ENCODE peak calls at places on chromosomes 13 and 19, in four cellular contexts. N is fibroblast of pulmonary artery, P is AG09319, S is fibroblast of lung. U is an unnamed sample.
A peak's percentile ranks its signal among the peaks of the same experiment; 100 is the strongest.

GRCh38 chr19:10544242-10544752 is 593 bp downstream of the ATG4D start:
- DNase-seq in S (no peak), P (no peak), N (no peak), U (no peak)

GRCh38 chr13:49616688-49617065 is 11.6 kb upstream of the ARL11 start:
- DNase-seq in P (peak; percentile 12), N (no peak), S (no peak), U (no peak)

GRCh38 chr19:42412223-42412622 is 15.0 kb downstream of the LIPE start:
- DNase-seq in N (no peak), P (no peak), S (no peak), U (no peak)

GRCh38 chr19:47523473-47523872 is 8.6 kb upstream of the NAPA start:
- DNase-seq in N (no peak), S (no peak), P (no peak), U (no peak)

GRCh38 chr19:4730740-4731171 is 7.1 kb upstream of the DPP9 start:
- DNase-seq in S (no peak), P (no peak), N (no peak), U (peak; percentile 59)

GRCh38 chr19:48478339-48479061 is 9.3 kb downstream of the CYTH2 start:
- DNase-seq in P (no peak), N (no peak), S (no peak), U (no peak)

GRCh38 chr19:995051-995827 is 5.0 kb upstream of the GRIN3B start:
- DNase-seq in N (no peak), S (peak; percentile 33), P (no peak), U (no peak)

GRCh38 chr19:11273288-11273687 is 11.0 kb upstream of the DOCK6 start:
- DNase-seq in P (no peak), N (no peak), S (no peak), U (no peak)

GRCh38 chr19:41876847-41877489 is at the start of gene CD79A:
- DNase-seq in S (no peak), P (no peak), N (no peak), U (no peak)

GRCh38 chr13:97659602-97660001 is 225.6 kb downstream of the RAP2A start:
- DNase-seq in S (peak; percentile 5), P (no peak), N (peak; percentile 56), U (peak; percentile 46)

GRCh38 chr13:26280295-26280694 is 26.4 kb downstream of the CDK8 start:
- DNase-seq in P (peak; percentile 11), N (peak; percentile 20), S (peak; percentile 88), U (no peak)

GRCh38 chr13:29532136-29532535 is 63.4 kb downstream of the SLC7A1 start:
- DNase-seq in S (peak; percentile 57), N (no peak), P (no peak), U (no peak)

GRCh38 chr13:75869981-75870380 is 233.9 kb downstream of the LMO7 start:
- DNase-seq in N (no peak), P (no peak), S (no peak), U (no peak)

GRCh38 chr13:49604570-49604969 is 19.2 kb upstream of the RCBTB1 start:
- DNase-seq in S (no peak), N (no peak), P (no peak), U (no peak)

GRCh38 chr13:114093118-114093517 is 39.3 kb downstream of the RASA3 start:
- DNase-seq in S (no peak), P (no peak), N (no peak), U (no peak)

GRCh38 chr13:37270206-37271001 is 164.9 kb upstream of the CSNK1A1L start:
- DNase-seq in S (no peak), P (no peak), N (no peak), U (no peak)
- TF ChIP-seq CTCF in S (peak; percentile 11), P (no peak), N (no peak), U (no peak)

DNA sequence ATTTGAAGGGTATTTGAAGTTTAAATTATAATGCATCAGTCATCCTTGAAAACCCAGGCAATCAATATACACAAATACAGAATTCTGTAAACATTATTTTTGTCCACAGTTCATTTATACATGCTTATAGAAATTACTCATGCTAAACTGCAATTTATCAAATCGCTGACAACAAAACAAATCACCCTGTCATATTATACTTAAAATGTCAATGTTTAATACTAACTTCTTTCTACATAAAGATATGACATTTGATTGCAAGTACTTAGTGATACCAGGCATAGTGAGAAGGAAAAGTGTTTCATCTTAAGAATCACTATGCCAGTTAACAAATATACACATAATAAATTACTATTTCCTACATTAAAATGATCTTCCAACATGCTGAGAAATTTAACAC is 232.0 kb downstream of the PCDH20 start:
- DNase-seq in N (no peak), P (no peak), S (no peak), U (no peak)
- TF ChIP-seq CTCF in N (no peak), P (no peak), S (no peak), U (no peak)

DNA sequence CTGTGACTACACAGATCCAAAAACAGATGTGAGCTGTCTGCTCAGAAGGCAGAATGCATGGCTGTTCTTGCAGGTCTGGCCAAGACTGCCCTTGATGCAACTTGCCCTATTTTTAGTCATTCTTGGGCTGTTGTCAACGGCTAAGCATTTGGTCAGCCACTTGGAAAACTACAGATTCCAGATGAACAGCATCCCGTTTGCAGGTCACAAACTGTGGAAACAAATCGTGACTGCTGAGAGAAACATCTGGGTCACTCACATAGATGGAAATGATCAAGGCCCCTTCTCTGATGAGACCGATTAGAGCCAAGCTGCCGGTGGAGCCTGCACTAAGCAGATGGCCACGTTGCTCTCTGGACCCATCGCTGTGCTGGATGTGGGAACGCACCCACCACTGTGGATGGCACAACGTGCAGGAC is 15.4 kb upstream of the METTL21C start:
- DNase-seq in N (no peak), S (peak; percentile 51), P (peak; percentile 56), U (no peak)
- TF ChIP-seq CTCF in N (no peak), S (no peak), P (no peak), U (no peak)

DNA sequence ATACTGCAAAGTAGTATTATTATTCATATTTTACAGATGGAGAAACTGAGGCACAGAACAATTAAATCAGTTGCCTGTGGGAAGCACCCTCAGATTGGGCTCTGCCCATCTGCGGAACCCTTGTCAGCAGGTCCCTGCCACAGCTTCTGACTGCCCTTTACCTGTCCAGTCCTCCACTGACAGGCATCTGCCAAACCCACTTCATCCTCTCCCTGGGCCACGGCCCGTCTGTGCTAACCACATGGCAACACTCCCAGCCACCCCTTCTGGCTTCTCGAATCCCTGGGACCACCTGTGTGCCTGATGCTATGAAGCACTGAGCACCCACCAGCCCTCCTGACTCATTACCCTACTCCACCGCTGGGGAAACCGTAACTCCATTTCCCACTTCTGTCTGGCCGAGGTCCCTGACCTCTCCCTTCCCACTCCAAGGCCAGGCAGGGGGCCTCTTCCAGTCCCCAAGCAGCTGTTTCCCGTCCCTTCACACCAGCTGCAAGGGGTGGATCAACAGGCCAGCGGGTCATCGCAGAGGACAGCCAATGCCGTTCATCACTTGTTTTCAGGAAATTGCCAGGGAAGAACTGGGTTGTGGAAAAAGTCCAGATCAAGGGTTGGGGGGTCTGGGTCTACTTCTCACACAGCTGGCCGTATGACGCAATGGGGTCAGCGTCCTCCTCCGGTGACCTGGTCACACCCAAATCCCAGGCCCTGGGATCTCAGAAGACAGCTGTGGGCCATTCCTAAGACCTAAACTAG is 2.5 kb downstream of the KANK3 start:
- DNase-seq in N (peak; percentile 55), P (no peak), S (no peak), U (peak; percentile 75)
- TF ChIP-seq CTCF in N (peak; percentile 26), P (no peak), S (peak; percentile 37), U (no peak)

DNA sequence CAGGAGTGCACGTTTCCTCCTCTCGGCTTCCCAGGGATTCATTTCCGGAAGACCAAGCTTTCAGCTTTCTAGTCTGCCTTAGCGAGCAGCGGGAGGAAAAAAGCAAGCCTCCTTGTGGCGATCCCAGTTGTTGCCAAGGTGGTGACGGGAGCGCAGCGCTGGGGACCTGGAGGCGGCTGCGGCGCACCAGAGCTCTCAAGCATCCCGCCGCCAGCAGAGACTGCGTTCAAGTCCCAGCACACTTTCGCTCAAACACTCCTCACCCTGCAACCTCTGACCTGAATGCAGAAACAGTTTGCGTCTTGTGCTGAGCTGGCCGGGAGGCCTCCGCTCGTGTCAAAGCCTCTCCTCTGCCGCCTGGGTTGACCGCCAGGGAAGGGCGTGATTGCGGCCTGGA is 4.9 kb downstream of the GSX1 start:
- DNase-seq in S (peak; percentile 15), N (peak; percentile 31), P (no peak), U (peak; percentile 79)
- TF ChIP-seq CTCF in S (no peak), N (peak; percentile 15), P (no peak), U (peak; percentile 47)

GRCh38 chr19:58154679-58155648 is 4.4 kb upstream of the ZNF329 start:
- DNase-seq in S (peak; percentile 92), P (peak; percentile 79), N (peak; percentile 96), U (peak; percentile 99)

GRCh38 chr19:58153386-58153785 is 2.8 kb upstream of the ZNF329 start:
- DNase-seq in S (no peak), P (no peak), N (no peak), U (no peak)

GRCh38 chr19:58154287-58154678 is 3.7 kb upstream of the ZNF329 start:
- DNase-seq in N (peak; percentile 57), S (peak; percentile 61), P (no peak), U (peak; percentile 15)

GRCh38 chr19:58145849-58146248 is 4.7 kb downstream of the ZNF329 start:
- DNase-seq in P (no peak), S (no peak), N (no peak), U (no peak)

DNA sequence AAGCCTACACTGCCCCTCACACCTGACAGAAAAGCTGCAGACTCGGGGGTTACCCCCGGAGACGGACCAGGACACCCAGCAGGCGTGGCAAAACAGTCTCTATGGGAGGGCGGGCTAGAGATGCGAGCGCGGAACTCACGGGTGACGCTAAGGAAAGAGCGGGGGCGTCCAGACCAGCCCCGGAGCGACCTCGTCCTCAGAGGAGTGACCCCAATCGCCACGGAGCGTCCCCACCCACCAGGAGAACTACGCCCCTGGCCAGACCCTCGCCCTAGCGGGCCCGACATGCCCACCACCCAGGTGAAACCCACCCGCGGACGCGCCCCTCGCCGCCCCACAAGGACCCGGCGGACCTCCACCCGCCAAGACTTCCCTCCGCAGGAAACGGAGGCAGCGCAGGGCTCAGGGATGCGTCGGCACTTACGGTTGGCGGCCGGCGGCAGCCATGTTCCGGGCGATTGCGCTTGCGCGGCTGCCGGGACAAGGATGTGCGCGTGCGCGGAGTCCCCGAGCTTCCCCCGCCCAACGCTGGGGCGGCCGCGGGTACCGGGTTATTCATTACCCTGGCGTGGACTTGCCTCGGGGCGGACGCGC is at the start of gene ZNF329:
- DNase-seq in P (peak; percentile 54), S (peak; percentile 80), N (peak; percentile 85), U (peak; percentile 91)
- TF ChIP-seq CTCF in P (no peak), S (no peak), N (no peak), U (no peak)

U was measured in endothelial cell.